ENCODE peak calls at places on chromosome 18, in four cellular contexts. G, O, X and J are unnamed samples.

GRCh38 chr18:31954349-31954748 is 11.4 kb upstream of the TRAPPC8 start:
- DNase-seq in G (no peak), O (peak), X (no peak), J (no peak)

GRCh38 chr18:51077217-51077616 is 47.2 kb downstream of the SMAD4 start:
- DNase-seq in G (peak), O (peak), X (no peak), J (no peak)

GRCh38 chr18:14174706-14175085 is 42.5 kb upstream of the ZNF519 start:
- DNase-seq in G (no peak), O (no peak), X (no peak), J (no peak)

GRCh38 chr18:7566587-7567486 is at the start of gene PTPRM:
- DNase-seq in G (no peak), O (peak), X (peak), J (peak)

GRCh38 chr18:55552498-55553189 is 35.3 kb downstream of the TCF4 start:
- DNase-seq in G (no peak), O (peak), X (no peak), J (no peak)

GRCh38 chr18:32454667-32455066 is 16.0 kb downstream of the GAREM1 start:
- DNase-seq in G (no peak), O (no peak), X (no peak), J (no peak)

GRCh38 chr18:73007195-73007934 is 139.6 kb upstream of the NETO1 start:
- DNase-seq in G (no peak), O (no peak), X (no peak), J (no peak)

GRCh38 chr18:48800877-48801727 is 149.7 kb downstream of the SMAD7 start:
- DNase-seq in G (peak), O (no peak), X (no peak), J (no peak)

GRCh38 chr18:48673456-48674197 is 134.8 kb downstream of the CTIF start:
- DNase-seq in G (no peak), O (no peak), X (no peak), J (no peak)

GRCh38 chr18:26697186-26697585 is 148.8 kb upstream of the KCTD1 start:
- DNase-seq in G (no peak), O (no peak), X (no peak), J (no peak)

GRCh38 chr18:54766631-54767030 is 61.6 kb upstream of the RAB27B start:
- DNase-seq in G (no peak), O (no peak), X (no peak), J (no peak)

GRCh38 chr18:79489900-79490592 is 94.3 kb downstream of the NFATC1 start:
- DNase-seq in G (no peak), O (no peak), X (no peak), J (no peak)

GRCh38 chr18:10518595-10519273 is 7.1 kb upstream of the NAPG start:
- DNase-seq in G (no peak), O (peak), X (no peak), J (no peak)

GRCh38 chr18:11040823-11041712 is 108.3 kb downstream of the PIEZO2 start:
- DNase-seq in G (no peak), O (peak), X (peak), J (peak)

GRCh38 chr18:66874375-66874774 is 270.5 kb upstream of the CDH19 start:
- DNase-seq in G (no peak), O (no peak), X (no peak), J (no peak)

GRCh38 chr18:621181-621580 is 24.4 kb downstream of the CLUL1 start:
- DNase-seq in G (no peak), O (peak), X (no peak), J (no peak)

GRCh38 chr18:58321986-58322385 is 278.0 kb downstream of the NEDD4L start:
- DNase-seq in G (peak), O (peak), X (peak), J (peak)

GRCh38 chr18:71784777-71785176 is 759.4 kb downstream of the CBLN2 start:
- DNase-seq in G (no peak), O (peak), X (no peak), J (no peak)

GRCh38 chr18:77131652-77132368 is 773 bp downstream of the MBP start:
- DNase-seq in G (no peak), O (peak), X (no peak), J (no peak)

GRCh38 chr18:74446178-74446577 is 10.9 kb downstream of the DIPK1C start:
- DNase-seq in G (no peak), O (no peak), X (no peak), J (no peak)

GRCh38 chr18:13222371-13223281 is 4.1 kb downstream of the LDLRAD4 start:
- DNase-seq in G (peak), O (no peak), X (no peak), J (no peak)

GRCh38 chr18:9419956-9420631 is 55.2 kb upstream of the RALBP1 start:
- DNase-seq in G (no peak), O (peak), X (no peak), J (no peak)

GRCh38 chr18:4986677-4987076 is 210.4 kb downstream of the AKAIN1 start:
- DNase-seq in G (no peak), O (no peak), X (no peak), J (no peak)

GRCh38 chr18:4987452-4988405 is 209.3 kb downstream of the AKAIN1 start:
- DNase-seq in G (no peak), O (no peak), X (no peak), J (no peak)
- TF ChIP-seq CTCF in G (no peak), O (no peak), X (no peak), J (no peak)

DNA sequence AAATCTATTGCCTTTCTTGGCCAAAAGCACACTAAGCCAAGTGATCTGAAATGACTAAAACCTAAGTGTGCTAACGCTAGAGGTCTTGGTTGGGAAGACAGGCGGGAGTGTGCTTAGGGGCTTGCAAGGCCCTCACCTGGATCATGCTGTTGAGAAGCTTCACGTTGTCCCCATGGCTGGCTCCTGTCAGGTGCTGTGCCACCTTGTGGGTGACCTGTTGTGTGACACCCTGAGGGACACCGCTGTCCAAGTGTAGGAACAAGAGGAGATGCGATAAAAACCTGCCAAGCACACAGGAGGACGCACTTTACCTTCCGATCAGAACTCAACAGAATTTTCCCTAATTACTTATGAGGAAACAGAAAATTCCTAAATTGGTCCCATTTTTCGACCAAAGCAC is 50.8 kb downstream of the EPG5 start:
- DNase-seq in G (no peak), O (no peak), X (no peak), J (no peak)
- TF ChIP-seq CTCF in G (no peak), O (no peak), X (peak), J (no peak)

DNA sequence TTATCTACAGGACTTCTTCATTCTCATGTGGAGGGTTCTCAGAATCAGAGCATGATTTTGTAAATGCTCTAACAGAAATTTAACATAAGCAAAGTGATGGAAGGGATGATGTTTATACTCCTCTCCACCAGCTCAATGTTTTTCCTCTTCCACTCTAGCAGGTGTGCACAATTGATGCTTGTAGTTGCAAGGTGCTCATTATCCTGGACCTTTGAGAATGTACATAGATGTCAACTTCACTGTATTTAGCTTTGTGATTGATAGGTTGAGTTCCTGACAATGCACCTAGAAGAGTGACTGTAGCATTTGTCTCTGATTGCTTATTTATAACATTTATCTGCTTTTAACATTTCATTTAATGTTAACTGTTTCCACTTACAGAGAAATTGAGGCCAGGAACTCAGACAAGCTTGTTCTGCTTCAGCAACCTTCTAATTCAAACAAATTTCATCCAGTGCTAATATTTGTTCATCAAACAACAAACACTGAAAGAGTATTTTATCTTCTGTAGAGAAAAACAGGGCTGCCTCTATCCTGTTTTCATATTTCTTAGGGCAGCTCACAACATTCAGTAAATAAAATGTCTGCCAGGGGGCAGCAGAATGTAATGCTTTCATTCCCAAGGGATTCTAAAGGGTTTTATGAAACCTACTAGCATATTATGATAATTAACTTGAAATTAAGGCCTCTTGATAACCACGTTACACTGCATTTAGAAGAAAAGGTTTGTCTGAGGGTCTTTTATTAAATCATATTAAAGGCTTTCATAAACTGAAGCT is 127.9 kb upstream of the NOL4 start:
- DNase-seq in G (no peak), O (no peak), X (no peak), J (no peak)
- TF ChIP-seq CTCF in G (no peak), O (no peak), X (no peak), J (no peak)

GRCh38 chr18:62942578-62942977 is 227.2 kb downstream of the PHLPP1 start:
- DNase-seq in G (no peak), O (no peak), X (no peak), J (no peak)

GRCh38 chr18:62939925-62940324 is 224.6 kb downstream of the PHLPP1 start:
- DNase-seq in G (no peak), O (no peak), X (no peak), J (no peak)

GRCh38 chr18:62948788-62949187 is 233.4 kb downstream of the PHLPP1 start:
- DNase-seq in G (no peak), O (no peak), X (no peak), J (no peak)

GRCh38 chr18:62939433-62939832 is 224.1 kb downstream of the PHLPP1 start:
- DNase-seq in G (no peak), O (peak), X (no peak), J (no peak)

GRCh38 chr18:62944454-62944853 is 229.1 kb downstream of the PHLPP1 start:
- DNase-seq in G (no peak), O (peak), X (no peak), J (no peak)
- TF ChIP-seq CTCF in G (no peak), O (peak), X (no peak), J (no peak)

DNA sequence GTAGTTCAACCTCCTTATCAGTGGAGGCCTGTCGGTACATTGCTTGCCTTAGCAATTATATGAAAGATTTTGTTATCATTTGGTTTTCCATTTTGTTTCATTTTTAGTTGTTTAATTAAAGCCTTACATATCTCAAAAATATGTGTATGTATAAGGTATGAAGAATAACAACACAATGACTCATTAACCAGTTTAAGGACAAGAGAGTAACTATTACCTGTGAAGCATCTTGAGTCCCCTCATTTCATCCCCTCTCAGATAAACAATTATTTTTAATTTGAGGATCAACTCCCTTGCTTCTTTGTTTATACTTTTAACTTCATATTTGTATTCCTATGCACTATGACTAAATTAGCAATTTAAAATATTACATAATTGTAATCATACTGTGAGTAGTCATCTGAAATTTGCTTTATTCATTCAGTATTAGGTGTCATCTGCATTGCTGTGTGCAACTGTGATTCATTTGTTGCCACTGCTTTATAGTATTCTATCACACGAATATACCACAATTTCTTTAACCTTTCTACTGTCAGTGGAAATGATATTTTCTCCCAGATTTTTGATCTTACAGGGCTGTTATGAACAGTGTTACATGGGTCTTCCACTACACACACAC is 126.4 kb downstream of the RNF152 start:
- DNase-seq in G (no peak), O (no peak), X (no peak), J (no peak)
- TF ChIP-seq CTCF in G (no peak), O (no peak), X (no peak), J (no peak)